ENCODE peak calls at places on chromosomes 4 and X, in four cellular contexts. R is K562, H is HL-60, Z is GM12878. V is an unnamed sample.

GRCh38 chr4:76634239-76634638 is 199.2 kb downstream of the SHROOM3 start:
- DNase-seq in Z (no peak), R (no peak), H (no peak), V (no peak)

GRCh38 chr4:185359767-185360446 is 35.8 kb downstream of the LRP2BP start:
- DNase-seq in Z (no peak), H (no peak), R (peak), V (no peak)

GRCh38 chr4:13476915-13477314 is 7.2 kb downstream of the RAB28 start:
- DNase-seq in H (no peak), Z (no peak), R (no peak), V (no peak)

GRCh38 chr4:70936200-70936787 is 34.1 kb downstream of the MOB1B start:
- DNase-seq in R (no peak), Z (no peak), H (no peak), V (no peak)

GRCh38 chr4:184787766-184788503 is 37.8 kb downstream of the ACSL1 start:
- DNase-seq in Z (no peak), H (no peak), R (no peak), V (no peak)

GRCh38 chr4:124903995-124904722 is 191.6 kb upstream of the ANKRD50 start:
- DNase-seq in R (no peak), Z (no peak), H (no peak), V (no peak)

GRCh38 chr4:73653695-73654106 is 33.5 kb upstream of the RASSF6 start:
- DNase-seq in H (peak), R (peak), Z (peak), V (peak)

GRCh38 chr4:120331486-120332281 is 265.0 kb upstream of the MAD2L1 start:
- DNase-seq in Z (no peak), R (no peak), H (no peak), V (no peak)

GRCh38 chr4:128635939-128636551 is 173.5 kb upstream of the JADE1 start:
- DNase-seq in Z (no peak), R (no peak), H (no peak), V (no peak)

GRCh38 chr4:153649572-153649991 is 34.5 kb upstream of the TLR2 start:
- DNase-seq in H (no peak), R (no peak), Z (no peak), V (no peak)

GRCh38 chr4:172850838-172851237 is 317.8 kb upstream of the GALNT7 start:
- DNase-seq in R (no peak), Z (no peak), H (no peak), V (no peak)

GRCh38 chr4:77877167-77877566 is 14.5 kb downstream of the MRPL1 start:
- DNase-seq in R (no peak), H (no peak), Z (no peak), V (no peak)

GRCh38 chr4:141395919-141396318 is 175.2 kb downstream of the ZNF330 start:
- DNase-seq in Z (no peak), R (no peak), H (no peak), V (no peak)

GRCh38 chrX:53356186-53356585 is 66.3 kb downstream of the SMC1A start:
- DNase-seq in H (no peak), Z (no peak), R (peak), V (no peak)

GRCh38 chr4:164931551-164932324 is 45.7 kb downstream of the TRIM61 start:
- DNase-seq in H (no peak), R (no peak), Z (no peak), V (no peak)

GRCh38 chr4:142413516-142413915 is 432.6 kb downstream of the INPP4B start:
- DNase-seq in R (no peak), Z (no peak), H (no peak), V (no peak)

GRCh38 chr4:74023709-74024108 is 14.8 kb downstream of the CXCL3 start:
- DNase-seq in H (no peak), Z (no peak), R (no peak), V (no peak)

GRCh38 chr4:8708401-8709021 is 115.9 kb downstream of the CPZ start:
- DNase-seq in H (no peak), Z (no peak), R (no peak), V (no peak)

GRCh38 chr4:89290727-89291126 is 16.9 kb downstream of the GPRIN3 start:
- DNase-seq in Z (no peak), H (no peak), R (no peak), V (no peak)

GRCh38 chr4:1472148-1472797 is 66.0 kb upstream of the NKX1-1 start:
- DNase-seq in Z (no peak), R (no peak), H (no peak), V (peak)

GRCh38 chr4:40923326-40924095 is 173.8 kb downstream of the NSUN7 start:
- DNase-seq in Z (no peak), H (no peak), R (no peak), V (no peak)

GRCh38 chr4:122783301-122784215 is 43.1 kb upstream of the FGF2 start:
- DNase-seq in Z (no peak), R (no peak), H (no peak), V (no peak)

GRCh38 chr4:183504930-183505555 is at the start of gene ING2:
- DNase-seq in H (peak), R (peak), Z (no peak), V (peak)

GRCh38 chrX:15447985-15448639 is 45.0 kb downstream of the PIR start:
- DNase-seq in R (no peak), Z (no peak), H (no peak), V (no peak)

GRCh38 chr4:113637363-113637762 is 124.2 kb downstream of the CAMK2D start:
- DNase-seq in Z (no peak), H (no peak), R (no peak), V (no peak)

GRCh38 chrX:37912286-37912685 is 64.9 kb upstream of the DYNLT3 start:
- DNase-seq in H (no peak), Z (no peak), R (no peak), V (no peak)

GRCh38 chr4:137651128-137651527 is 118.8 kb upstream of the PCDH18 start:
- DNase-seq in Z (no peak), H (no peak), R (no peak), V (no peak)

GRCh38 chr4:2637956-2638552 is 101.6 kb downstream of the FAM193A start:
- DNase-seq in R (no peak), H (no peak), Z (no peak), V (no peak)

GRCh38 chr4:154004859-154005520 is 216.1 kb upstream of the SFRP2 start:
- DNase-seq in Z (no peak), R (no peak), H (no peak), V (no peak)

GRCh38 chrX:151699746-151700145 is 4.5 kb downstream of the PRRG3 start:
- DNase-seq in H (no peak), R (no peak), Z (no peak), V (no peak)

DNA sequence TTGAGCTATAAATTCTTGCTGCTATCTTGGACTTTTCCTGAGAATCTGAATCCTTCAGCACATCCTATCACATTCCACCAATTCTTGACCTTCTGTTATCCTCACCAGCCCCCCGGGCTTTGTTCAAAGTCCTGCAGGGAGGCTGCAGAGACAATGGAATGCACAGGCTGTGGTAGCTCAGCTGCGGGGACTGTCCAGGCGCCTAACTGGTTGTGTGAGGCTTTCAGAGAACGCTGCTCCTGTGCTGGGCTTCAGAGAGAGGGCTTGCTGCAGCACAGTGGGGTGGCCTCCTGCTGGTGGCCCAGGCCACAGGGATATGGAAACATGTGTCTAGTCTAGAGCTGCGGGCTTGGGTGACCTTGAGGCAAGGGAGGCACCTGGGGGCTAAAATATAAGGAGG is 196.4 kb upstream of the GATB start:
- DNase-seq in Z (no peak), H (no peak), R (no peak), V (no peak)
- TF ChIP-seq SPI1 in Z (no peak), H (no peak), R (no peak), V (no peak)

GRCh38 chr4:180810581-180810980 is 1432.6 kb upstream of the TENM3 start:
- DNase-seq in H (no peak), Z (no peak), R (no peak), V (no peak)
- TF ChIP-seq SPI1 in H (no peak), Z (no peak), R (no peak), V (no peak)

DNA sequence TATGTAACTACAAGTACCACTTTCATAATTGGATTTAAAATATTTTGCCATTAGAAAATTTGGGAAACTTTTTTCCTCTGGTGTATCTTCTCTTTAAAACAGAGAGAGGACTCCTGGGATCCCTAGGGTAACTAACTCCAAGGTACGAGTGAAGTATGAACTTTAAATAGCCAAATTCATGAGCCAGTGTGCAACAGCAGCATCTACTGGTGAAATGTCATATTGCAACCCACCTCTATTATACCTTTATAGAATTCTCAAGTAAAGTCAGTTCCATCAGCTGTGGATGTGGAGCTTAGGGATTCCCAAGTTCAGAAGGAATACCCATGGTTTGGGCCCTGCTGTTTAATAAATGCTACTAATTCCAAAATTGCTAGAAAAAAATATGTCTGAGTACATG is 282.7 kb upstream of the TAPT1 start:
- DNase-seq in H (no peak), R (peak), Z (no peak), V (no peak)
- TF ChIP-seq SPI1 in H (no peak), R (no peak), Z (no peak), V (no peak)

GRCh38 chr4:7384929-7385890 is 49.5 kb downstream of the PSAPL1 start:
- DNase-seq in H (no peak), Z (no peak), R (no peak), V (no peak)
- TF ChIP-seq SPI1 in H (no peak), Z (no peak), R (no peak), V (no peak)

GRCh38 chrX:34382416-34382815 is 250.3 kb upstream of the FAM47A start:
- DNase-seq in Z (no peak), H (no peak), R (no peak), V (no peak)
- TF ChIP-seq SPI1 in Z (no peak), H (no peak), R (no peak), V (no peak)

GRCh38 chrX:111519215-111519614 is 7.8 kb downstream of the SERTM2 start:
- DNase-seq in Z (no peak), R (no peak), H (no peak), V (no peak)
- TF ChIP-seq SPI1 in Z (no peak), R (no peak), H (no peak), V (no peak)

GRCh38 chr4:148692242-148692641 is 250.0 kb upstream of the NR3C2 start:
- DNase-seq in H (no peak), Z (no peak), R (no peak), V (no peak)

GRCh38 chr4:148693913-148694649 is 251.9 kb upstream of the NR3C2 start:
- DNase-seq in Z (no peak), H (no peak), R (no peak), V (no peak)

DNA sequence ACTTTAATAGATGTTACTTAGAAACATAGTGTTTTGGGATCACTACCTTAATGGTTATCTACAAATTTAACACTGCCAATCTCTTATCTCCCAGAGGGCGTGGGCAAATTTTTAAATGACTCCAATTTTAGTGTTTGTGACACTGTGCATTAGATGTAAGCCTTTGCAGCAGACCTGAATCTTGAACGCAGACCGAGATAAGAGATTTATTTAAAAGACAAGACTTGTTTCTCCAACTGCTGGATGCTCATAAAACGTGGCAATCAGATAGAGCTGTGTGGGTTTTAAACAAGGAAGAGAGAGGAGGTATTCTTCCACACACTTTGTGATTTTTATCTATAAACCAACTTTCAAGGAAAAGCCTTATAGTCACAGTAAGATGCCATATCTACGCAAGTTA is 252.5 kb upstream of the NR3C2 start:
- DNase-seq in Z (no peak), R (no peak), H (no peak), V (no peak)
- TF ChIP-seq SPI1 in Z (no peak), R (no peak), H (no peak), V (no peak)

V was measured in GM12891.